ENCODE peak calls at places on chromosomes 11 and 22, in five cellular contexts. V is fibroblast of pulmonary artery, C is A549, Q is tibial artery, S is RWPE2. M is an unnamed sample.

GRCh38 chr22:22944268-22944985 is 56.8 kb downstream of the IGLL5 start:
- DNase-seq in V (no peak), C (no peak), Q (no peak), S (peak; percentile 38), M (no peak)

GRCh38 chr22:35018995-35019394 is 47.0 kb upstream of the ISX start:
- DNase-seq in V (no peak), C (no peak), Q (no peak), S (no peak), M (no peak)

GRCh38 chr22:17924076-17924475 is 100.3 kb downstream of the MICAL3 start:
- DNase-seq in V (no peak), C (no peak), Q (no peak), S (no peak), M (no peak)

GRCh38 chr11:93850585-93851018 is at the start of gene VSTM5:
- DNase-seq in V (no peak), C (no peak), Q (no peak), S (no peak), M (no peak)

GRCh38 chr11:122754553-122755322 is 83.6 kb upstream of the CRTAM start:
- DNase-seq in V (peak; percentile 35), C (no peak), Q (no peak), S (no peak), M (no peak)

GRCh38 chr22:29306175-29306829 is at the start of gene GAS2L1:
- DNase-seq in V (peak; percentile 85), C (peak; percentile 76), Q (peak; percentile 91), S (no peak), M (peak; percentile 75)

GRCh38 chr22:42560781-42561180 is 7.0 kb downstream of the SERHL2 start:
- DNase-seq in V (peak; percentile 24), C (peak; percentile 26), Q (no peak), S (no peak), M (no peak)

GRCh38 chr22:33116846-33117547 is 58.8 kb upstream of the SYN3 start:
- DNase-seq in V (peak; percentile 10), C (no peak), Q (no peak), S (no peak), M (no peak)

GRCh38 chr11:69915501-69916250 is 96.5 kb upstream of the FGF3 start:
- DNase-seq in V (peak; percentile 69), C (peak; percentile 75), Q (peak; percentile 94), S (peak; percentile 66), M (no peak)

GRCh38 chr11:62182147-62182869 is 7.7 kb upstream of the SCGB1D1 start:
- DNase-seq in V (no peak), C (no peak), Q (no peak), S (no peak), M (no peak)

GRCh38 chr11:94193288-94193687 is 64.6 kb downstream of the PANX1 start:
- DNase-seq in V (peak; percentile 57), C (peak; percentile 49), Q (no peak), S (peak; percentile 71), M (no peak)

GRCh38 chr11:60831501-60832079 is 10.3 kb upstream of the CCDC86 start:
- DNase-seq in V (no peak), C (no peak), Q (no peak), S (no peak), M (no peak)

GRCh38 chr11:102981324-102981910 is 25.9 kb upstream of the MMP13 start:
- DNase-seq in V (no peak), C (no peak), Q (no peak), S (no peak), M (no peak)

GRCh38 chr11:3195251-3196160 is 23.1 kb downstream of the MRGPRG start:
- DNase-seq in V (peak; percentile 31), C (no peak), Q (peak; percentile 63), S (peak; percentile 40), M (no peak)

GRCh38 chr11:123063396-123064267 is 1.7 kb upstream of the HSPA8 start:
- DNase-seq in V (peak; percentile 76), C (peak; percentile 69), Q (no peak), S (no peak), M (no peak)

GRCh38 chr22:31995046-31995445 is 48.0 kb upstream of the SLC5A1 start:
- DNase-seq in V (no peak), C (no peak), Q (no peak), S (no peak), M (no peak)
- TF ChIP-seq CTCF in V (peak; percentile 15), C (no peak), Q (no peak), S (no peak), M (no peak)

GRCh38 chr22:39215070-39215396 is 29.7 kb downstream of the PDGFB start:
- DNase-seq in V (no peak), C (no peak), Q (peak; percentile 13), S (peak; percentile 12), M (no peak)

GRCh38 chr22:39214006-39214382 is 30.8 kb downstream of the PDGFB start:
- DNase-seq in V (no peak), C (no peak), Q (no peak), S (peak; percentile 29), M (no peak)

GRCh38 chr22:39216143-39216490 is 28.7 kb downstream of the PDGFB start:
- DNase-seq in V (no peak), C (no peak), Q (peak; percentile 47), S (peak; percentile 19), M (no peak)

GRCh38 chr22:39214383-39215069 is 30.3 kb downstream of the PDGFB start:
- DNase-seq in V (no peak), C (peak; percentile 21), Q (peak; percentile 16), S (peak; percentile 83), M (no peak)

DNA sequence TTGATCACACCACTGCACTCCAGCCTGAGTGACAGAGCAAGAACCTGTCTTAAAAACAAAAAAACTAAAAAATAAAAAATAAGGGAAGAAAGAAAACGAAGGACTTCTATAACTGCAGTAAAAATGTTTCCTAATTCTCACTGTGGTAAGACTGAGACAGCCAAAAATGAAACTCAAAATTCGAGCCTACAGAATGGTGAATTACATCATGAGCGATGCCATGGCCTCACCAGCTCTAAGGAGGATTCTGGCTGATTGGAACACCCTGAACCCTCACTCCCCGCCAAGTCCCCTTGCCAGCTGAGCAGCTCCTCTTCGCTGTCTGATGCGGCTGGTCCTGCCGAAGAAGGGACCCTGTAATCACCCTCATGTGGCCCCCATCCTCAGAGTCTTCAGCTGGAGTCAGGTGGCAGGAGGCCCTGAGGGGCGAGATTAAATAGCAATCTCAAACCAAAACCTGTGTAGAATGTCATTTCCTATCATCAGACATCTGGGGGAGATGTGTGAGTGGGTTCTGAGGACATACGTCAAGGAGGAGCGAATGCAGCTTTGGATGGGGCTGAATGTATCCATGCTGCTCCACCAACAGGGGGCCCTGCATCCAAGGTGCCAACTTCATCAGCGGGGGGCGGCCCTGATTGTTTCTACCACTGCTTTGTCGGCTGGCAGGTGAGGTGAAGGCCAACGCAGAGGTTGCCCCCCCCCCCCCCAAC is 29.2 kb downstream of the PDGFB start:
- DNase-seq in V (no peak), C (peak; percentile 27), Q (peak; percentile 17), S (peak; percentile 32), M (no peak)
- TF ChIP-seq CTCF in V (peak; percentile 38), C (peak; percentile 15), Q (no peak), S (no peak), M (peak; percentile 10)

GRCh38 chr11:31799036-31799793 is 11.9 kb downstream of the PAX6 start:
- DNase-seq in V (no peak), C (no peak), Q (no peak), S (no peak), M (no peak)

GRCh38 chr11:31802000-31802551 is 9.0 kb downstream of the PAX6 start:
- DNase-seq in V (no peak), C (no peak), Q (no peak), S (no peak), M (no peak)

GRCh38 chr11:31801298-31801702 is 9.8 kb downstream of the PAX6 start:
- DNase-seq in V (no peak), C (no peak), Q (no peak), S (no peak), M (no peak)

GRCh38 chr11:31799794-31800397 is 11.2 kb downstream of the PAX6 start:
- DNase-seq in V (no peak), C (no peak), Q (no peak), S (no peak), M (no peak)

DNA sequence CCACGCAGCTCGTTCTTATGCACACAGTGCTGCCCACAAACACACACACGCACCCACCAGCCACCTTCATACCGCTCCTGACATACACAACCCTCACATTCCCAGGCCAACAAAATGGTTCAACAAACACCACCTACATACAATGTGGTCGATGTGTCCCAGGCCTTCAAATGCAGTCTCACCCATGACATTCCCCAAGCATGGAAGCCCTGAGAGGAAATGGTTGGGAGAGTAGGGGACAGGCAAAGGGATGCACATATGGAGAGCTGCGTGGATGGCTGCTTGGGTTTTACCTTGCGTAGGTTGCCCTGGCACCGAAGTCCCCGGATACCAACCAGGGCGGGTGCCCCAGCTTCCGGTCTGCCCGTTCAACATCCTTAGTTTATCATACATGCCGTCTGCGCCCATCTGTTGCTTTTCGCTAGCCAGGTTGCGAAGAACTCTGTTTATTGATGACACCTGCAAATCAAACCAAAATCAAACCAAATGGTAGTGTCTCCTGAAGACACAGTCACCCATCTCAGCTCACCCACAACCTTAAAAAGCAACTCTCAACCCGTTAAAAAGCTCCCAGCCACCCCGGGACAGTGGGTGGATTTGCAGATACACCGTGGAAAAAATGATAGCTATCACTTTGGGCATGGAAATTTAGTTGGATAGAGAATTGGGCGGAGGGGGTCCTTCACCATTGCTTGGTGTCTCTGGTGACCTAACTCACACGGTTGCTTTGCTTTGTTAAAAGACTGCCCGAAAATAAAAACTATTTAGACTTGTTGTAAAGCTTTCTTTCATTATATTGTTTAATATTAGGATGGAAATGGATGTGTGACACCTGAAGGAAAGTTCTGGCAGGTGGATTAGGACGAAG is 10.5 kb downstream of the PAX6 start:
- DNase-seq in V (no peak), C (no peak), Q (no peak), S (no peak), M (no peak)
- TF ChIP-seq CTCF in V (no peak), C (no peak), Q (no peak), S (no peak), M (no peak)

GRCh38 chr22:20456722-20457076 is 19.1 kb upstream of the SCARF2 start:
- DNase-seq in V (no peak), C (no peak), Q (peak; percentile 34), S (no peak), M (no peak)

GRCh38 chr22:20457506-20458240 is 20.0 kb upstream of the SCARF2 start:
- DNase-seq in V (no peak), C (no peak), Q (no peak), S (no peak), M (no peak)

GRCh38 chr22:20459862-20460261 is 22.2 kb upstream of the SCARF2 start:
- DNase-seq in V (no peak), C (no peak), Q (no peak), S (no peak), M (no peak)

GRCh38 chr22:20459152-20459542 is 21.5 kb upstream of the SCARF2 start:
- DNase-seq in V (no peak), C (no peak), Q (no peak), S (no peak), M (no peak)

DNA sequence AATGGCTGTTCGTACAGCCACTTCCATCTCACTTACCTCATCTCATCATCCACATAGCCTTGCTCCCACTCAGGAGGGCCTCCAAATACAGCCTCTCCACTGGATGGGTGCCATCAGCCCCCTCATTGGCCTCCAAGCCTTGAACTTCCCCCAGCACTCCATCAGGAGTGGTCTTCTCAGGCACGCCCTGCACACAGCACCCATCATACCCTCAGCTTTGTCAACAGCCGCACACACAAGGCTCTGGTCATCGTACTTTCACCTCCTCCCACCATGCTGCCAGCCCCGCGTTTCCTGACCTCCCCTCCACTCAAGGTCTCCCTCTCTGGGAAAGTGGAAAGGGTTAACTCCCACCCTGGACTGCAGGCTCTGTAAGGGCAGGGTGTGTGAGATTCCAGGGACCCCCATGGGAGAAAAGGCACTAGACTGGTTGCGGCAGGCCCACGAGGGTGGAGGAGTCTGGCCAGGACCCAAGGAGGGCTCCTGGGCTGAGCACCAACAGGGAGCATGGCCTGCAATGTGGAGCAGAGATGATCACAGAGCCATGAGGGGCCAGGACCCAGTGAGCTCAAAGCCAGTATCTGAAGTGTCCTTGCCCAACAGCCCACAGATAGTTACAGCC is 21.0 kb upstream of the SCARF2 start:
- DNase-seq in V (no peak), C (no peak), Q (no peak), S (no peak), M (no peak)
- TF ChIP-seq CTCF in V (no peak), C (no peak), Q (no peak), S (no peak), M (no peak)

M was measured in D721Med.